ENCODE peak calls at places on chromosome 16, in nine cellular contexts. E, I, L, U, F, Q, O, P and T are unnamed samples.

GRCh38 chr16:23506606-23506994 is 3.7 kb downstream of the GGA2 start:
- DNase-seq in L (no peak), Q (no peak), F (no peak), P (no peak), E (no peak), O (no peak), U (no peak), I (no peak), T (no peak)

GRCh38 chr16:5905935-5906334 is 808.3 kb upstream of the EEF2KMT start:
- DNase-seq in Q (peak), O (no peak), P (no peak), L (no peak), E (no peak), F (no peak), I (no peak), U (no peak), T (no peak)

GRCh38 chr16:69182730-69183416 is 4.1 kb upstream of the SNTB2 start:
- DNase-seq in E (no peak), I (no peak), Q (no peak), P (no peak), L (no peak), U (no peak), F (no peak), O (no peak), T (no peak)

GRCh38 chr16:70331588-70332358 is 14.9 kb upstream of the DDX19A start:
- DNase-seq in E (no peak), Q (no peak), P (peak), I (peak), O (peak), L (no peak), F (no peak), U (peak), T (peak)

GRCh38 chr16:383326-384020 is 1.7 kb upstream of the PGAP6 start:
- DNase-seq in F (peak), E (no peak), U (no peak), O (no peak), P (no peak), Q (no peak), I (peak), L (peak), T (peak)

GRCh38 chr16:1002399-1003161 is 21.0 kb downstream of the SOX8 start:
- DNase-seq in F (peak), P (peak), E (no peak), I (no peak), Q (peak), U (peak), L (no peak), O (no peak), T (no peak)

GRCh38 chr16:82990155-82990554 is 363.4 kb downstream of the CDH13 start:
- DNase-seq in O (no peak), Q (peak), I (no peak), U (peak), F (no peak), L (no peak), E (no peak), P (peak), T (no peak)

GRCh38 chr16:28192811-28193529 is 18.8 kb downstream of the XPO6 start:
- DNase-seq in I (no peak), O (peak), P (no peak), Q (no peak), U (no peak), E (no peak), F (no peak), L (no peak), T (no peak)

GRCh38 chr16:81095653-81095952 is 592 bp downstream of the GCSH start:
- DNase-seq in F (peak), Q (no peak), L (no peak), I (no peak), U (peak), E (no peak), P (no peak), O (no peak), T (no peak)

GRCh38 chr16:28110479-28110878 is 47.0 kb upstream of the GSG1L start:
- DNase-seq in P (no peak), Q (no peak), L (no peak), U (no peak), I (no peak), E (no peak), F (no peak), O (no peak), T (no peak)

GRCh38 chr16:52547001-52547833 is at the start of gene TOX3:
- DNase-seq in L (no peak), P (peak), E (no peak), F (no peak), O (no peak), I (peak), Q (no peak), U (no peak), T (peak)

GRCh38 chr16:52548261-52549010 is 1.5 kb upstream of the TOX3 start:
- DNase-seq in O (no peak), I (peak), E (no peak), P (no peak), Q (no peak), F (no peak), L (no peak), U (no peak), T (peak)

GRCh38 chr16:52546291-52546941 is 527 bp downstream of the TOX3 start:
- DNase-seq in L (no peak), P (peak), U (no peak), O (no peak), E (no peak), F (no peak), I (peak), Q (no peak), T (peak)

GRCh38 chr16:52549011-52549692 is 2.2 kb upstream of the TOX3 start:
- DNase-seq in I (peak), E (no peak), O (no peak), Q (no peak), U (peak), F (no peak), P (no peak), L (no peak), T (peak)

GRCh38 chr16:52547834-52548215 is 882 bp upstream of the TOX3 start:
- DNase-seq in U (no peak), F (no peak), I (no peak), Q (no peak), P (no peak), E (no peak), O (no peak), L (no peak), T (no peak)
- TF ChIP-seq EZH2 in U (no peak), F (no peak), I (no peak), Q (peak), P (no peak), E (no peak), O (no peak), L (no peak), T (peak)

DNA sequence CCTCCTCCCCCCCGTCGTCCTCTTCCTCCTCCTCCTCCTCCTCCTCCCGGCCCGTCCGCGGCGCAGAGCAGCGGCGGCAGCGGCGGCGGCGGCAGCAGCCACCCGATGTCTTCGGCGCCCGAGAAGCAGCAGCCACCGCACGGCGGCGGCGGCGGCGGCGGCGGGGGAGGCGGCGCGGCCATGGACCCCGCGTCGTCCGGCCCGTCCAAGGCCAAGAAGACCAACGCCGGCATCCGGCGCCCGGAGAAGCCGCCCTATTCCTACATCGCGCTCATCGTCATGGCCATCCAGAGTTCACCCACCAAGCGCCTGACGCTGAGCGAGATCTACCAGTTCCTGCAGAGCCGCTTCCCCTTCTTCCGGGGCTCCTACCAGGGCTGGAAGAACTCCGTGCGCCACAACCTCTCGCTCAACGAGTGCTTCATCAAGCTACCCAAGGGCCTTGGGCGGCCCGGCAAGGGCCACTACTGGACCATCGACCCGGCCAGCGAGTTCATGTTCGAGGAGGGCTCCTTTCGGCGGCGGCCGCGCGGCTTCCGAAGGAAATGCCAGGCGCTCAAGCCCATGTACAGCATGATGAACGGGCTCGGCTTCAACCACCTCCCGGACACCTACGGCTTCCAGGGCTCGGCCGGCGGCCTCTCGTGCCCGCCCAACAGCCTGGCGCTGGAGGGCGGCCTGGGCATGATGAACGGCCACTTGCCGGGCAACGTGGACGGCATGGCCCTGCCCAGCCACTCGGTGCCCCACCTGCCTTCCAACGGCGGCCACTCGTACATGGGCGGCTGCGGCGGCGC is at the start of gene FOXF1:
- DNase-seq in F (no peak), I (peak), P (peak), O (no peak), L (no peak), Q (peak), E (no peak), U (peak), T (peak)
- TF ChIP-seq EZH2 in F (no peak), I (no peak), P (no peak), O (no peak), L (no peak), Q (peak), E (no peak), U (no peak), T (peak)

GRCh38 chr16:86593913-86594312 is 15.6 kb downstream of the FOXL1 start:
- DNase-seq in E (no peak), P (no peak), I (no peak), O (no peak), L (no peak), Q (no peak), F (no peak), U (no peak), T (no peak)
- TF ChIP-seq EZH2 in E (no peak), P (no peak), I (no peak), O (no peak), L (no peak), Q (no peak), F (no peak), U (no peak), T (no peak)

GRCh38 chr16:56662357-56663354 is 4.9 kb downstream of the MT1F start:
- DNase-seq in I (no peak), L (no peak), E (no peak), F (no peak), P (no peak), Q (no peak), U (no peak), O (no peak), T (peak)
- TF ChIP-seq EZH2 in I (peak), L (no peak), E (no peak), F (no peak), P (no peak), Q (peak), U (no peak), O (no peak), T (peak)

DNA sequence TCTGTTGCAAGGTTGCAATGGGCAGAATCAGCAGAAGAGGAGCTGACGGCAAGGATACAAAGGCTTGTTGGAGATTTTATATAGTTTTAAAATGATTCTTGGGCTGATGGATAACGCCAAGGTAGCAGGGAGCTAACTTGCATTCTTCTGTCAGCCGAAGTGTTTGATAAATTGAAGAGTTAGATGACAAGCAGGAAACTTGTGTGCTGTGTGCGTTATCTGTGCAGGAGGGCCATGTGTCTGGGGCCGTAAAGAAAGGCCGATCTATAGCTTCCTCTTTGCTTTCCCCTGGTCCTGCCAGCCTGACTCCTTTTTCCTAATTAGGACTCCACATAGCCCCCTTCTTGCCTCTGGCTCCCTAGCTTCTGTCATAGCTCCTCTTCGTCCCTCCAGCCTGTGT is 6.7 kb upstream of the WWOX start:
- DNase-seq in Q (no peak), I (no peak), E (no peak), O (no peak), F (no peak), L (no peak), U (no peak), P (no peak), T (no peak)
- TF ChIP-seq EZH2 in Q (no peak), I (no peak), E (no peak), O (no peak), F (no peak), L (no peak), U (no peak), P (no peak), T (no peak)

DNA sequence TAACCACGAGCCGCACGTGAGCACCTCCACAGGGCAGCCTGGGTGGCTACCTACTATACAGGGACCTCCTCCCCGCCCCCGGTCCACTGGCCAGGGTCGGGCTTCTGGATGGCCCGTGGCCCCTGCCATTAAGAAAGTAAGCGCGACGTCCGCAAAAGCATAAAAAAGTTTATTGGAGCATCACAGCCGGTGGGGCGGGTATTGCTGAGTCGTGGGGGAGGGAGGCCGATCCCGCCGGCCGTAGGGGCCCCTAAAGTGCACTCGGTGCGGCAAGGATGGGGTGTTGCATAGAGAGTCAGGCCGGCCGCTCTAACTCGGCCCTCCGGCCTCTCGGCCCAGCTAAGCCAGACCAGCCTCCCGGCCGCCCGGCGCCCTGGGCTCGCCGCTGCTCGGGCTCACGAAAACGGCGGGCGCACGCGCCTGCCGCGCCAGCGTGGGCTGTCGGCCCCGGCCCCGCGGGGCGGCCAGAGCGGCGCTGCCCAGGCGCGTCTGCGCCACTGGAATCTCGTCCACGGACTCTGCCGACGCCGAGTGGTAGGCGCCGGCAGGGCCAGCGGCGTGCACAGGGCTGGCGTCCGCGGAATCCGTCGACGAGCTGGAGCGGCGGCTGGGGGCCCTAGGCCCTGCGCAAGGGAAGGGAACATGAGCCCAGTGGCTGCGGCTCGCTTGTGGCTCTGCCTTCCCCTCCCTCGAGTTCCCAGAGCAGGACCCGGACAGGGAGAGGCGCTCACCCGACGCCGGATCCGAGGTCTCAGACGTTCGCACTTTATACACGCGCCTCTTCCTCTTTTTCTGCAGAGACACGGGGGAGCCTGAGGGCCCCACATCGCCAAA is 1.2 kb upstream of the TPPP3 start:
- DNase-seq in L (no peak), U (no peak), E (no peak), Q (no peak), P (peak), F (no peak), O (no peak), I (peak), T (peak)
- TF ChIP-seq EZH2 in L (no peak), U (no peak), E (no peak), Q (peak), P (peak), F (no peak), O (no peak), I (peak), T (peak)

GRCh38 chr16:67166035-67166882 is 1.7 kb downstream of the HSF4 start:
- DNase-seq in O (no peak), I (no peak), L (no peak), F (no peak), E (no peak), U (no peak), P (no peak), Q (no peak), T (no peak)

GRCh38 chr16:67164599-67165061 is at the start of gene HSF4:
- DNase-seq in L (no peak), I (peak), E (peak), Q (no peak), P (peak), U (peak), F (no peak), O (no peak), T (no peak)

GRCh38 chr16:67166883-67167168 is 2.3 kb downstream of the HSF4 start:
- DNase-seq in E (no peak), F (no peak), P (no peak), O (no peak), Q (no peak), L (no peak), I (no peak), U (no peak), T (no peak)

GRCh38 chr16:67163903-67164558 is 514 bp upstream of the HSF4 start:
- DNase-seq in F (peak), U (peak), O (no peak), P (no peak), Q (no peak), E (no peak), I (peak), L (no peak), T (peak)

GRCh38 chr16:67165121-67166034 is 833 bp downstream of the HSF4 start:
- DNase-seq in I (peak), L (no peak), U (no peak), O (no peak), P (peak), Q (no peak), E (no peak), F (peak), T (peak)
- TF ChIP-seq EZH2 in I (peak), L (no peak), U (peak), O (no peak), P (no peak), Q (peak), E (no peak), F (no peak), T (peak)

GRCh38 chr16:11060364-11060763 is 116.0 kb downstream of the CLEC16A start:
- DNase-seq in E (no peak), I (no peak), O (no peak), Q (no peak), P (no peak), L (no peak), U (no peak), F (no peak), T (no peak)
- TF ChIP-seq EZH2 in E (no peak), I (no peak), O (no peak), Q (no peak), P (no peak), L (no peak), U (no peak), F (no peak), T (no peak)